ENCODE peak calls at places on chromosomes 11 and 22, in ten cellular contexts. R is colonic mucosa; D is tibial artery; P is CD4-positive, alpha-beta memory T cell; L is CD8-positive, alpha-beta memory T cell; A is heart right ventricle; K is uterus; H is left ventricle myocardium inferior; O is sigmoid colon; F is upper lobe of right lung. C is an unnamed sample.

GRCh38 chr22:45580703-45581381 is 78.2 kb downstream of the FBLN1 start:
- DNase-seq in R (no peak), D (no peak), P (no peak), L (no peak), A (no peak), K (no peak), H (no peak), O (no peak), F (no peak), C (no peak)

GRCh38 chr11:76642341-76642740 is 28.2 kb downstream of the LRRC32 start:
- DNase-seq in R (peak), D (no peak), P (no peak), L (no peak), A (no peak), K (no peak), H (no peak), O (peak), F (no peak), C (no peak)

GRCh38 chr11:64654958-64655541 is 64.0 kb downstream of the SLC22A12 start:
- DNase-seq in R (no peak), D (no peak), P (no peak), L (no peak), A (no peak), K (no peak), H (no peak), O (no peak), F (peak), C (no peak)

GRCh38 chr22:35539910-35540599 is 576 bp upstream of the RASD2 start:
- DNase-seq in R (peak), D (peak), P (peak), L (peak), A (peak), K (peak), H (peak), O (peak), F (peak), C (peak)

GRCh38 chr11:120068114-120068573 is 69.8 kb downstream of the TRIM29 start:
- DNase-seq in R (no peak), D (no peak), P (no peak), L (no peak), A (no peak), K (peak), H (no peak), O (no peak), F (no peak), C (no peak)

GRCh38 chr11:45489281-45489906 is 176.0 kb downstream of the CHST1 start:
- DNase-seq in R (no peak), D (no peak), P (no peak), L (no peak), A (no peak), K (no peak), H (no peak), O (peak), F (no peak), C (no peak)

GRCh38 chr11:45468265-45468856 is 182.2 kb upstream of the SYT13 start:
- DNase-seq in R (no peak), D (no peak), P (no peak), L (no peak), A (no peak), K (no peak), H (no peak), O (no peak), F (no peak), C (no peak)

GRCh38 chr11:86101941-86102407 is 33.1 kb upstream of the PICALM start:
- DNase-seq in R (no peak), D (no peak), P (no peak), L (no peak), A (no peak), K (no peak), H (no peak), O (no peak), F (no peak), C (no peak)

GRCh38 chr11:34201130-34201529 is 95.7 kb downstream of the NAT10 start:
- DNase-seq in R (no peak), D (no peak), P (no peak), L (no peak), A (no peak), K (no peak), H (no peak), O (no peak), F (no peak), C (no peak)

GRCh38 chr11:47373876-47374820 is 4.2 kb downstream of the SPI1 start:
- DNase-seq in R (peak), D (peak), P (peak), L (peak), A (peak), K (peak), H (peak), O (peak), F (peak), C (no peak)

GRCh38 chr11:103055174-103055890 is 36.6 kb downstream of the DCUN1D5 start:
- DNase-seq in R (no peak), D (no peak), P (peak), L (peak), A (no peak), K (no peak), H (no peak), O (no peak), F (no peak), C (no peak)

GRCh38 chr11:39361557-39361956 is 2097.9 kb downstream of the LRRC4C start:
- DNase-seq in R (no peak), D (no peak), P (no peak), L (no peak), A (no peak), K (no peak), H (no peak), O (no peak), F (no peak), C (no peak)

GRCh38 chr22:49391436-49391835 is 436.2 kb downstream of the BRD1 start:
- DNase-seq in R (no peak), D (no peak), P (no peak), L (no peak), A (no peak), K (no peak), H (no peak), O (peak), F (peak), C (no peak)

GRCh38 chr22:26763633-26764295 is 106.4 kb downstream of the MIAT start:
- DNase-seq in R (no peak), D (peak), P (no peak), L (no peak), A (no peak), K (no peak), H (no peak), O (no peak), F (no peak), C (no peak)

GRCh38 chr11:65065898-65066297 is 7.5 kb upstream of the NAALADL1 start:
- DNase-seq in R (no peak), D (no peak), P (no peak), L (no peak), A (no peak), K (no peak), H (no peak), O (no peak), F (no peak), C (no peak)

GRCh38 chr11:73866586-73866996 is 10.1 kb downstream of the COA4 start:
- DNase-seq in R (no peak), D (no peak), P (no peak), L (no peak), A (no peak), K (peak), H (no peak), O (peak), F (no peak), C (no peak)

GRCh38 chr11:19377855-19378254 is 137.1 kb upstream of the E2F8 start:
- DNase-seq in R (no peak), D (no peak), P (no peak), L (no peak), A (no peak), K (no peak), H (no peak), O (no peak), F (no peak), C (no peak)

GRCh38 chr11:56521955-56522354 is 21.1 kb downstream of the OR5M11 start:
- DNase-seq in R (no peak), D (no peak), P (no peak), L (no peak), A (no peak), K (no peak), H (no peak), O (no peak), F (no peak), C (no peak)

GRCh38 chr11:95922536-95923440 is 1.1 kb downstream of the MTMR2 start:
- DNase-seq in R (no peak), D (no peak), P (no peak), L (no peak), A (no peak), K (no peak), H (no peak), O (no peak), F (no peak), C (no peak)

GRCh38 chr11:10564030-10564429 is 4.4 kb downstream of the LYVE1 start:
- DNase-seq in R (no peak), D (no peak), P (no peak), L (no peak), A (no peak), K (no peak), H (no peak), O (no peak), F (no peak), C (no peak)

GRCh38 chr11:128095459-128096096 is 491.8 kb downstream of the ETS1 start:
- DNase-seq in R (no peak), D (no peak), P (no peak), L (no peak), A (no peak), K (no peak), H (no peak), O (no peak), F (no peak), C (no peak)

DNA sequence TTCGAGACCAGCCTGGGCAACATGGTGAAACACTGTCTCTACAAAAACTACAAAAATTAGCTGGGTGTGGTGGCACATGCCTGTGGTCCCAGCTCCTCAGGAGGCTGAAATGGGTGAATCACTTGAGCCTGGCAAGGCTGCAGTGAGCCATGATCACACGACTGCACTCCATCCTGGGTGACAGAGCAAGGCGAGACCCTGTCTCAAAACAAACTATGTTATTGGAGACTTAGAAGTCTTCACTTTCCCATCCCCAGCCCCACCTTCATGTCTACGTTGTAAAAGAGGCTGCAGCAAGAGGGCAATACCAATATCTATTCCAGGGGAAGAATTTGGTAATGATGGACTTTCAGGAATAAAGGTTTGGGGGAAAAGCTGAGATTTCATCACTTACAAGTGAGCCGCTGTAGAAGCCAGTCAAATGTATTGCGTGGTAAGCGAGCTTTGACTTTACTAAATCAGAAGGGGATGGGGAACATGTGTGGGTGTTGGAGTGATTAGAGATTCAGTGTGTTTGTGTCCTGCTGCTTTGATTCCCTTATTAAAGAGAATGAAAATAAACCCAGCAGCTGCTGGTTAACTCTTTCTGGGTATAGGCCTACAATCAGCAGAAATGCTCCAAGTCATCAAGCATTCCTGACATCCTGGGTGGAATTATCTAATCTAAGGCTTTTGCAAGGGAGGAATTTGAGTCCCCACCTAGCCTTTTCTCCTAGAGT is 53.7 kb downstream of the UBASH3B start:
- DNase-seq in R (no peak), D (no peak), P (no peak), L (no peak), A (no peak), K (no peak), H (no peak), O (no peak), F (no peak), C (no peak)
- H3K27ac ChIP-seq in R (no peak), D (no peak), P (no peak), L (no peak), A (no peak), K (no peak), H (no peak), O (no peak), F (no peak), C (no peak)

GRCh38 chr22:42773161-42773560 is 52.5 kb upstream of the A4GALT start:
- DNase-seq in R (no peak), D (no peak), P (no peak), L (no peak), A (peak), K (no peak), H (no peak), O (no peak), F (no peak), C (no peak)
- H3K27ac ChIP-seq in R (no peak), D (no peak), P (no peak), L (no peak), A (no peak), K (no peak), H (peak), O (no peak), F (no peak), C (no peak)

DNA sequence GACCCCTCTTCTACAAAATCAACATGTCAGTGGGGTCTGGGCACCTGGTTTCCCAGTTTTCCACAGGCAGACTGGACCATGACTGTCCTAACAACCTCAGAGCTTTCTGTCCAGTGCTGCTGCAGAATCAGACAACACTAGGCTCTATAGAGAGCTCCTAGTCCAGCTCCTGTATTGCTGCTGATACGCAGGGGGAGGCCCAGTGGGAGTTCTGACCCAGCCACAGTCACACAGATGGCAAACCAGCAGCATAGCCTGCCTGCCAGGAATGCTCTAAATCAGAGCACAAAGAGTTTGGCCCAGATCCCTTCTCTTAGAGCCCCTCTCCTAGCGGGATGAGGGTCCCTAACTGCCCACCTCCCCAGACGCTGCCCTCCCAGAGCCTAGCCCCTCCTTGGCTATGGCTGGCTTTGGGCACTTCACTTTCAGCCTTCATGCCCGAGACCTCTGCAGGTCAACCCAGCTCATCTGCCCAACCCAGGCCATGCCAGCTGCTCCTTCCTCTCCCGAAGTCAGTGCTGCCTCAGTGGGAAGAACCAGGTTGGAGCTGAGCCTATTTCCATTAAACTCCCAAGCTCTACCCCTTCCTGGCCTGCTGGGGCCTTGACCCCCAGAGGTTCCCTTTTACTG is 15.8 kb upstream of the SLCO2B1 start:
- DNase-seq in R (no peak), D (no peak), P (no peak), L (no peak), A (no peak), K (no peak), H (no peak), O (no peak), F (no peak), C (no peak)
- H3K27ac ChIP-seq in R (no peak), D (no peak), P (no peak), L (no peak), A (no peak), K (no peak), H (no peak), O (no peak), F (no peak), C (no peak)

GRCh38 chr11:126212089-126212660 is 593 bp downstream of the FAM118B start:
- DNase-seq in R (no peak), D (no peak), P (no peak), L (no peak), A (no peak), K (no peak), H (no peak), O (no peak), F (no peak), C (no peak)

GRCh38 chr11:126205359-126205758 is 6.1 kb downstream of the RPUSD4 start:
- DNase-seq in R (no peak), D (no peak), P (no peak), L (no peak), A (no peak), K (no peak), H (no peak), O (no peak), F (no peak), C (no peak)

GRCh38 chr11:126211236-126212088 is at the start of the genes FAM118B and RPUSD4:
- DNase-seq in R (peak), D (peak), P (peak), L (peak), A (peak), K (peak), H (peak), O (peak), F (peak), C (peak)

GRCh38 chr11:126214446-126215240 is 3.1 kb downstream of the FAM118B start:
- DNase-seq in R (peak), D (no peak), P (no peak), L (no peak), A (no peak), K (no peak), H (no peak), O (no peak), F (no peak), C (no peak)

GRCh38 chr11:126210871-126211235 is 597 bp downstream of the RPUSD4 start:
- DNase-seq in R (no peak), D (no peak), P (no peak), L (no peak), A (no peak), K (no peak), H (no peak), O (no peak), F (no peak), C (no peak)
- H3K27ac ChIP-seq in R (no peak), D (peak), P (peak), L (peak), A (peak), K (peak), H (peak), O (peak), F (peak), C (no peak)

GRCh38 chr11:2891291-2891690 is 5.7 kb upstream of the CDKN1C start:
- DNase-seq in R (no peak), D (no peak), P (no peak), L (no peak), A (no peak), K (no peak), H (no peak), O (no peak), F (no peak), C (no peak)

GRCh38 chr11:2892215-2893020 is 6.8 kb upstream of the CDKN1C start:
- DNase-seq in R (peak), D (no peak), P (peak), L (peak), A (peak), K (peak), H (peak), O (peak), F (peak), C (peak)

GRCh38 chr11:2890466-2891241 is 5.1 kb upstream of the CDKN1C start:
- DNase-seq in R (peak), D (no peak), P (no peak), L (no peak), A (peak), K (peak), H (peak), O (peak), F (peak), C (no peak)

GRCh38 chr11:2893021-2893528 is 7.5 kb upstream of the CDKN1C start:
- DNase-seq in R (no peak), D (no peak), P (no peak), L (no peak), A (no peak), K (no peak), H (no peak), O (no peak), F (no peak), C (no peak)

GRCh38 chr11:2891901-2892214 is 6.3 kb upstream of the CDKN1C start:
- DNase-seq in R (peak), D (no peak), P (no peak), L (no peak), A (peak), K (peak), H (peak), O (no peak), F (peak), C (no peak)
- H3K27ac ChIP-seq in R (no peak), D (no peak), P (peak), L (peak), A (peak), K (peak), H (peak), O (no peak), F (peak), C (no peak)

GRCh38 chr11:2885017-2885675 is 429 bp downstream of the CDKN1C start:
- DNase-seq in R (peak), D (no peak), P (peak), L (no peak), A (peak), K (peak), H (peak), O (peak), F (peak), C (peak)
- H3K27ac ChIP-seq in R (peak), D (peak), P (peak), L (peak), A (peak), K (peak), H (peak), O (peak), F (peak), C (peak)

C was measured in caudate nucleus.